ENCODE peak calls at places on chromosomes 13 and 19, in nine cellular contexts. X is HT1080; U is COLO829; V is activated T-helper 2 cell treated with anti-CD3 and anti-CD28 coated beads, Interferon-gamma antibody, Interleukin-2, Interleukin-4, amounts not matched to agents 10 μg/mL and 5 μg/mL and 100 μg/mL, durations not matched to agents 14 hours and 24 hours and 36 hours; E is GOT3; W is stimulated activated CD4-positive, alpha-beta T cell treated with anti-CD3 and anti-CD28 coated beads, Interleukin-12 subunit alpha, Interleukin-12 subunit beta, amount 100 ng/mL, for 4 hours; J is H7; C is NCI-H2107; Z is Caco-2. R is an unnamed sample.

GRCh38 chr19:16002985-16003384 is 54.2 kb downstream of the OR10H4 start:
- DNase-seq in W (no peak), E (no peak), X (no peak), U (no peak), Z (no peak), C (no peak), J (no peak), V (no peak), R (no peak)

GRCh38 chr13:25420161-25420560 is 48.4 kb downstream of the ATP8A2 start:
- DNase-seq in E (no peak), J (no peak), U (no peak), X (no peak), C (peak), V (no peak), W (no peak), Z (no peak), R (no peak)

GRCh38 chr13:29428992-29429315 is 166.5 kb downstream of the SLC7A1 start:
- DNase-seq in J (no peak), Z (no peak), X (no peak), C (no peak), W (no peak), V (no peak), U (no peak), E (no peak), R (no peak)

GRCh38 chr19:42370068-42370520 is 20.0 kb downstream of the CNFN start:
- DNase-seq in J (peak), W (no peak), C (no peak), U (no peak), X (no peak), Z (no peak), E (no peak), V (no peak), R (no peak)

GRCh38 chr13:102443234-102443633 is 41.4 kb upstream of the FGF14 start:
- DNase-seq in V (no peak), J (no peak), Z (no peak), X (no peak), U (no peak), C (no peak), W (no peak), E (no peak), R (no peak)

GRCh38 chr19:18939163-18939562 is 1.9 kb downstream of the HOMER3 start:
- DNase-seq in V (no peak), X (no peak), C (no peak), E (no peak), U (no peak), Z (no peak), J (no peak), W (no peak), R (no peak)

GRCh38 chr13:24361138-24361537 is 51.8 kb downstream of the C1QTNF9 start:
- DNase-seq in X (no peak), E (no peak), J (no peak), V (no peak), W (no peak), Z (no peak), U (no peak), C (no peak), R (no peak)

GRCh38 chr19:14019100-14019499 is 8.8 kb upstream of the RLN3 start:
- DNase-seq in E (no peak), C (no peak), V (no peak), J (no peak), W (no peak), X (no peak), U (no peak), Z (no peak), R (no peak)

GRCh38 chr13:71609271-71609670 is 257.7 kb downstream of the DACH1 start:
- DNase-seq in C (no peak), Z (no peak), J (no peak), E (no peak), X (no peak), W (no peak), U (no peak), V (no peak), R (no peak)

GRCh38 chr19:3096902-3097326 is 2.8 kb downstream of the GNA11 start:
- DNase-seq in U (no peak), Z (peak), J (no peak), W (no peak), E (no peak), V (no peak), C (no peak), X (no peak), R (no peak)

GRCh38 chr13:112996671-112997091 is 27.7 kb downstream of the MCF2L start:
- DNase-seq in X (no peak), U (no peak), V (no peak), C (no peak), J (no peak), W (no peak), E (no peak), Z (no peak), R (no peak)

GRCh38 chr19:45361608-45362007 is 8.8 kb downstream of the ERCC2 start:
- DNase-seq in X (no peak), W (no peak), Z (no peak), J (peak), V (no peak), E (no peak), U (no peak), C (no peak), R (no peak)

GRCh38 chr13:28034256-28034655 is 45.8 kb upstream of the URAD start:
- DNase-seq in V (no peak), W (no peak), E (no peak), C (no peak), X (no peak), J (no peak), Z (no peak), U (no peak), R (no peak)

GRCh38 chr19:30074096-30074495 is 132.1 kb downstream of the URI1 start:
- DNase-seq in C (no peak), Z (no peak), X (no peak), E (no peak), W (no peak), J (no peak), V (no peak), U (no peak), R (no peak)

GRCh38 chr13:101536079-101536478 is 83.6 kb downstream of the ITGBL1 start:
- DNase-seq in V (no peak), W (no peak), X (no peak), E (no peak), U (no peak), C (no peak), Z (no peak), J (no peak), R (no peak)

GRCh38 chr13:32889986-32890565 is 126.1 kb upstream of the KL start:
- DNase-seq in V (no peak), Z (no peak), U (no peak), J (no peak), W (no peak), C (no peak), E (no peak), X (no peak), R (no peak)

GRCh38 chr19:44927746-44928145 is 13.3 kb downstream of the APOC1 start:
- DNase-seq in C (no peak), V (no peak), J (no peak), U (no peak), X (peak), W (no peak), E (no peak), Z (no peak), R (no peak)

GRCh38 chr13:31172535-31172934 is 10.8 kb upstream of the HSPH1 start:
- DNase-seq in J (no peak), X (peak), C (no peak), V (no peak), W (no peak), E (no peak), Z (peak), U (peak), R (peak)

GRCh38 chr19:49590971-49591730 is at the start of gene PRR12:
- DNase-seq in W (peak), J (peak), X (peak), C (peak), V (peak), U (peak), E (peak), Z (peak), R (peak)

GRCh38 chr19:39820696-39821095 is 13.3 kb downstream of the DYRK1B start:
- DNase-seq in U (no peak), W (no peak), X (no peak), Z (no peak), J (no peak), C (no peak), V (no peak), E (no peak), R (no peak)

GRCh38 chr19:31277516-31277915 is 71.7 kb downstream of the TSHZ3 start:
- DNase-seq in V (no peak), W (no peak), C (no peak), X (no peak), Z (no peak), E (no peak), U (no peak), J (no peak), R (no peak)

GRCh38 chr13:27791146-27791900 is 960 bp upstream of the GSX1 start:
- DNase-seq in J (peak), X (no peak), C (no peak), V (no peak), Z (no peak), E (no peak), U (no peak), W (no peak), R (no peak)

GRCh38 chr19:18046066-18046718 is 38.2 kb downstream of the ARRDC2 start:
- DNase-seq in X (peak), V (no peak), E (no peak), J (no peak), Z (no peak), U (no peak), W (no peak), C (no peak), R (peak)

GRCh38 chr13:85462792-85463425 is 336.3 kb downstream of the SLITRK6 start:
- DNase-seq in X (no peak), E (no peak), W (no peak), Z (no peak), C (no peak), V (no peak), U (no peak), J (no peak), R (no peak)

GRCh38 chr13:51419015-51419636 is 33.7 kb downstream of the INTS6 start:
- DNase-seq in W (no peak), Z (no peak), X (no peak), C (no peak), V (no peak), E (no peak), J (no peak), U (no peak), R (no peak)

GRCh38 chr19:49216076-49216475 is 58.5 kb downstream of the TRPM4 start:
- DNase-seq in X (peak), U (peak), Z (no peak), C (no peak), W (no peak), J (no peak), V (no peak), E (no peak), R (peak)

GRCh38 chr19:10305139-10305806 is 4.3 kb downstream of the ZGLP1 start:
- DNase-seq in Z (no peak), X (no peak), C (no peak), W (no peak), E (no peak), J (no peak), V (no peak), U (no peak), R (no peak)

GRCh38 chr13:113407531-113408393 is 43.8 kb upstream of the GRTP1 start:
- DNase-seq in U (no peak), X (no peak), V (no peak), W (no peak), E (no peak), Z (no peak), C (no peak), J (peak), R (no peak)

GRCh38 chr19:35712910-35713845 is 4.6 kb upstream of the KMT2B start:
- DNase-seq in U (no peak), C (no peak), Z (no peak), X (no peak), J (peak), E (no peak), W (peak), V (peak), R (no peak)

GRCh38 chr19:50383852-50384684 is at the start of gene POLD1:
- DNase-seq in U (peak), V (peak), X (peak), C (peak), Z (peak), E (peak), J (peak), W (peak), R (peak)

GRCh38 chr13:40814803-40815202 is 25.4 kb downstream of the SLC25A15 start:
- DNase-seq in V (no peak), X (no peak), Z (no peak), W (no peak), E (no peak), U (no peak), C (no peak), J (no peak), R (no peak)

GRCh38 chr13:40275636-40276035 is 390.8 kb downstream of the FOXO1 start:
- DNase-seq in W (no peak), X (peak), C (no peak), E (no peak), J (no peak), Z (no peak), V (no peak), U (no peak), R (no peak)

GRCh38 chr19:4586691-4587090 is 27.2 kb upstream of the SEMA6B start:
- DNase-seq in U (no peak), W (no peak), J (peak), C (no peak), E (no peak), X (no peak), V (no peak), Z (no peak), R (no peak)

GRCh38 chr13:89457977-89458376 is 1786.8 kb downstream of the SLITRK5 start:
- DNase-seq in X (peak), U (no peak), V (no peak), W (no peak), J (no peak), C (no peak), Z (no peak), E (no peak), R (peak)

GRCh38 chr19:41245779-41246297 is 18.3 kb upstream of the HNRNPUL1 start:
- DNase-seq in Z (no peak), V (no peak), E (no peak), X (no peak), W (no peak), C (no peak), U (no peak), J (no peak), R (no peak)

GRCh38 chr19:56827708-56828107 is 12.8 kb downstream of the PEG3 start:
- DNase-seq in E (no peak), C (no peak), W (no peak), V (no peak), U (no peak), Z (no peak), J (no peak), X (no peak), R (no peak)

GRCh38 chr13:44484562-44485164 is 91.5 kb downstream of the TSC22D1 start:
- DNase-seq in V (no peak), W (no peak), Z (no peak), C (no peak), X (no peak), U (no peak), E (no peak), J (no peak), R (no peak)

GRCh38 chr13:31860002-31860401 is 120.7 kb downstream of the RXFP2 start:
- DNase-seq in J (no peak), U (no peak), V (no peak), C (no peak), W (no peak), E (no peak), Z (no peak), X (no peak), R (no peak)

GRCh38 chr13:37492061-37492460 is 106.5 kb downstream of the POSTN start:
- DNase-seq in E (no peak), U (no peak), X (no peak), J (no peak), V (no peak), W (no peak), C (no peak), Z (no peak), R (no peak)

GRCh38 chr19:11479470-11480080 is 1.3 kb downstream of the ELAVL3 start:
- DNase-seq in Z (peak), W (no peak), U (peak), C (no peak), J (peak), V (peak), E (no peak), X (no peak), R (no peak)